ENCODE peak calls at places on chromosomes 7 and 10, in six cellular contexts. N, J, C, X, A and D are unnamed samples.

GRCh38 chr10:10911471-10911921 is 106.2 kb upstream of the CELF2 start:
- DNase-seq in N (no peak), J (peak; percentile 79), C (no peak), X (peak; percentile 87), A (peak; percentile 89), D (no peak)

GRCh38 chr10:22911889-22912762 is 15.7 kb upstream of the ARMC3 start:
- DNase-seq in N (no peak), J (peak; percentile 4), C (no peak), X (peak; percentile 13), A (no peak), D (no peak)

GRCh38 chr7:2934984-2935740 is 91.1 kb upstream of the GNA12 start:
- DNase-seq in N (no peak), J (no peak), C (peak; percentile 56), X (no peak), A (no peak), D (no peak)

GRCh38 chr7:22351878-22352277 is 5.1 kb downstream of the RAPGEF5 start:
- DNase-seq in N (no peak), J (no peak), C (no peak), X (peak; percentile 32), A (peak; percentile 81), D (peak; percentile 23)

GRCh38 chr10:120996456-120997053 is 145.4 kb downstream of the WDR11 start:
- DNase-seq in N (no peak), J (no peak), C (no peak), X (no peak), A (no peak), D (no peak)

GRCh38 chr10:68869623-68870022 is 31.5 kb upstream of the DDX50 start:
- DNase-seq in N (no peak), J (no peak), C (no peak), X (peak; percentile 14), A (peak; percentile 21), D (no peak)

GRCh38 chr10:3969876-3970666 is 185.1 kb upstream of the KLF6 start:
- DNase-seq in N (no peak), J (no peak), C (no peak), X (no peak), A (no peak), D (no peak)

GRCh38 chr10:48798486-48799254 is 114.0 kb downstream of the WDFY4 start:
- DNase-seq in N (no peak), J (no peak), C (no peak), X (peak; percentile 16), A (peak; percentile 72), D (no peak)

GRCh38 chr10:123574299-123574698 is 91.9 kb upstream of the GPR26 start:
- DNase-seq in N (no peak), J (no peak), C (no peak), X (no peak), A (no peak), D (no peak)